ENCODE peak calls at places on chromosomes 13 and 19, in nine cellular contexts. C, P, R, K, Z, V, W, B and I are unnamed samples. For H3K4me1, the result is how much of the 10 kb centered on the place peaks cover.

GRCh38 chr19:29397748-29398147 is 128.0 kb upstream of the VSTM2B start:
- DNase-seq in C (no peak), P (no peak), R (peak), K (no peak), Z (no peak), V (no peak), W (no peak), B (no peak), I (no peak)

GRCh38 chr19:45767881-45768643 is 990 bp downstream of the SIX5 start:
- DNase-seq in C (peak), P (peak), R (peak), K (peak), Z (peak), V (peak), W (peak), B (peak), I (peak)

GRCh38 chr13:21365574-21365973 is 93.5 kb downstream of the ZDHHC20 start:
- DNase-seq in C (no peak), P (no peak), R (no peak), K (no peak), Z (no peak), V (no peak), W (no peak), B (no peak), I (no peak)

GRCh38 chr13:37226966-37227365 is 121.5 kb upstream of the CSNK1A1L start:
- DNase-seq in C (no peak), P (no peak), R (no peak), K (no peak), Z (no peak), V (no peak), W (no peak), B (no peak), I (no peak)

GRCh38 chr13:109095126-109095525 is 465.7 kb downstream of the MYO16 start:
- DNase-seq in C (no peak), P (no peak), R (no peak), K (no peak), Z (no peak), V (no peak), W (no peak), B (no peak), I (no peak)

GRCh38 chr19:11195169-11195568 is 2.2 kb downstream of the KANK2 start:
- DNase-seq in C (peak), P (no peak), R (no peak), K (peak), Z (no peak), V (peak), W (no peak), B (no peak), I (peak)

GRCh38 chr13:90686438-90686837 is 661.0 kb upstream of the MIR17HG start:
- DNase-seq in C (no peak), P (no peak), R (no peak), K (peak), Z (no peak), V (peak), W (no peak), B (no peak), I (no peak)

GRCh38 chr13:40127925-40128324 is 472.5 kb downstream of the COG6 start:
- DNase-seq in C (no peak), P (no peak), R (no peak), K (no peak), Z (no peak), V (no peak), W (no peak), B (no peak), I (no peak)

GRCh38 chr13:44407379-44407778 is 33.8 kb downstream of the SERP2 start:
- DNase-seq in C (no peak), P (no peak), R (no peak), K (no peak), Z (no peak), V (no peak), W (no peak), B (no peak), I (no peak)

GRCh38 chr19:29375429-29376093 is 150.2 kb upstream of the VSTM2B start:
- DNase-seq in C (no peak), P (peak), R (no peak), K (no peak), Z (peak), V (no peak), W (no peak), B (peak), I (no peak)

GRCh38 chr13:25692156-25692555 is 320.4 kb downstream of the ATP8A2 start:
- DNase-seq in C (no peak), P (no peak), R (no peak), K (no peak), Z (no peak), V (no peak), W (peak), B (no peak), I (no peak)

GRCh38 chr13:101978546-101979315 is 423.1 kb downstream of the FGF14 start:
- DNase-seq in C (no peak), P (no peak), R (no peak), K (no peak), Z (no peak), V (no peak), W (no peak), B (no peak), I (no peak)

GRCh38 chr13:81106348-81106747 is 765.4 kb upstream of the SPRY2 start:
- DNase-seq in C (no peak), P (no peak), R (no peak), K (no peak), Z (no peak), V (no peak), W (no peak), B (no peak), I (no peak)

GRCh38 chr13:49938274-49938673 is 2.1 kb upstream of the SPRYD7 start:
- DNase-seq in C (no peak), P (no peak), R (no peak), K (no peak), Z (no peak), V (no peak), W (no peak), B (no peak), I (no peak)

GRCh38 chr13:23504188-23504587 is 66.0 kb upstream of the TNFRSF19 start:
- DNase-seq in C (no peak), P (no peak), R (no peak), K (no peak), Z (no peak), V (no peak), W (no peak), B (no peak), I (no peak)

GRCh38 chr13:30165791-30166190 is 141.6 kb downstream of the KATNAL1 start:
- DNase-seq in C (peak), P (no peak), R (no peak), K (no peak), Z (no peak), V (no peak), W (peak), B (no peak), I (no peak)

GRCh38 chr13:99894835-99895427 is 76.6 kb downstream of the ZIC5 start:
- DNase-seq in C (no peak), P (no peak), R (no peak), K (no peak), Z (no peak), V (peak), W (peak), B (no peak), I (no peak)

GRCh38 chr13:112448621-112449544 is 72.7 kb downstream of the SPACA7 start:
- DNase-seq in C (peak), P (no peak), R (peak), K (no peak), Z (no peak), V (no peak), W (no peak), B (no peak), I (peak)

GRCh38 chr19:47104678-47105077 is 8.9 kb downstream of the ZC3H4 start:
- DNase-seq in C (peak), P (no peak), R (peak), K (no peak), Z (no peak), V (no peak), W (no peak), B (no peak), I (no peak)

GRCh38 chr13:42211704-42212103 is 60.2 kb upstream of the AKAP11 start:
- DNase-seq in C (no peak), P (no peak), R (no peak), K (no peak), Z (no peak), V (peak), W (no peak), B (no peak), I (no peak)

GRCh38 chr13:108944760-108945159 is 315.3 kb downstream of the MYO16 start:
- DNase-seq in C (no peak), P (no peak), R (no peak), K (no peak), Z (no peak), V (peak), W (no peak), B (no peak), I (no peak)

GRCh38 chr19:16014923-16015804 is 61.1 kb upstream of the TPM4 start:
- DNase-seq in C (no peak), P (no peak), R (no peak), K (no peak), Z (no peak), V (no peak), W (no peak), B (no peak), I (no peak)

GRCh38 chr19:34481861-34482379 is 362 bp downstream of the WTIP start:
- DNase-seq in C (peak), P (no peak), R (peak), K (no peak), Z (no peak), V (peak), W (no peak), B (no peak), I (no peak)

GRCh38 chr19:50565984-50566903 is 2.0 kb downstream of the LRRC4B start:
- DNase-seq in C (no peak), P (no peak), R (peak), K (no peak), Z (no peak), V (no peak), W (peak), B (no peak), I (no peak)

GRCh38 chr13:73015799-73016198 is 43.0 kb upstream of the KLF5 start:
- DNase-seq in C (no peak), P (no peak), R (no peak), K (no peak), Z (no peak), V (no peak), W (no peak), B (no peak), I (no peak)

GRCh38 chr13:75473472-75473871 is 8.5 kb downstream of the TBC1D4 start:
- DNase-seq in C (no peak), P (no peak), R (no peak), K (no peak), Z (no peak), V (peak), W (no peak), B (no peak), I (no peak)

GRCh38 chr19:14265285-14266036 is 59.5 kb upstream of the ADGRL1 start:
- DNase-seq in C (no peak), P (no peak), R (no peak), K (no peak), Z (no peak), V (no peak), W (peak), B (no peak), I (no peak)

GRCh38 chr13:77874406-77874805 is 44.2 kb downstream of the EDNRB start:
- DNase-seq in C (no peak), P (no peak), R (no peak), K (no peak), Z (no peak), V (peak), W (no peak), B (no peak), I (no peak)

GRCh38 chr19:14632286-14632685 is 42.4 kb downstream of the ADGRE3 start:
- DNase-seq in C (no peak), P (no peak), R (no peak), K (no peak), Z (no peak), V (peak), W (no peak), B (no peak), I (no peak)

GRCh38 chr13:78603240-78603947 is at the start of gene POU4F1:
- DNase-seq in C (peak), P (no peak), R (peak), K (no peak), Z (peak), V (peak), W (peak), B (no peak), I (no peak)

GRCh38 chr13:100235311-100235901 is 146.5 kb downstream of the PCCA start:
- DNase-seq in C (no peak), P (no peak), R (no peak), K (peak), Z (no peak), V (peak), W (peak), B (peak), I (no peak)

GRCh38 chr13:110128546-110128945 is 178.4 kb downstream of the COL4A1 start:
- DNase-seq in C (no peak), P (no peak), R (no peak), K (no peak), Z (no peak), V (no peak), W (no peak), B (no peak), I (no peak)

GRCh38 chr19:48614436-48615144 is at the start of gene FAM83E:
- DNase-seq in C (peak), P (no peak), R (peak), K (no peak), Z (peak), V (no peak), W (peak), B (peak), I (no peak)

GRCh38 chr19:58261968-58262921 is 16.5 kb upstream of the ZNF8 start:
- DNase-seq in C (no peak), P (no peak), R (no peak), K (no peak), Z (no peak), V (peak), W (no peak), B (no peak), I (no peak)

GRCh38 chr13:30341815-30342570 is 34.6 kb upstream of the KATNAL1 start:
- DNase-seq in C (peak), P (peak), R (peak), K (peak), Z (peak), V (peak), W (no peak), B (peak), I (peak)

DNA sequence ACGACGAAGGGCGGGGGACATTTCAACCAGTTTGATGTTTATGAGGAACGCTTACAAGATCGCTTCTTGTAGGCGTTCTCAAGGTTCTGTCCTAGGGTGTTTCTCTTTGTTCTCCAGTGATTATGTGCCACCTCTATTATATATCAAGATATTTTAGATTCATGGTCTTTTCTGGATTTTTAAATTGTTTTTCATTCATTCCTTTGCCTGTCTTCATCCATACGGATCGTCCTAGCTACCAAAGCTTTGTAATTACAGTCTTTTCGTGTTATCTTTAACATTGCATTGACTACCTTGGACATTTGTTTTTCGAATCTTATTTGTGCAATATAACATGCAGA is 342 bp upstream of the EID2 start:
- DNase-seq in C (no peak), P (no peak), R (no peak), K (no peak), Z (no peak), V (no peak), W (no peak), B (no peak), I (no peak)
- TF ChIP-seq CTCF in C (no peak), P (no peak), R (no peak), K (no peak), Z (no peak), V (no peak), W (no peak), B (no peak), I (no peak)

GRCh38 chr19:42286349-42287016 is 15.4 kb upstream of the PRR19 start:
- DNase-seq in C (peak), P (no peak), R (no peak), K (peak), Z (no peak), V (peak), W (no peak), B (no peak), I (peak)

GRCh38 chr19:42284641-42285341 is 15.7 kb downstream of the CIC start:
- DNase-seq in C (peak), P (no peak), R (peak), K (peak), Z (no peak), V (no peak), W (peak), B (no peak), I (peak)

GRCh38 chr19:42284066-42284501 is 15.0 kb downstream of the CIC start:
- DNase-seq in C (peak), P (peak), R (peak), K (peak), Z (peak), V (peak), W (peak), B (peak), I (peak)

GRCh38 chr19:42285988-42286348 is 16.0 kb upstream of the PRR19 start:
- DNase-seq in C (peak), P (no peak), R (no peak), K (no peak), Z (no peak), V (no peak), W (no peak), B (no peak), I (peak)

DNA sequence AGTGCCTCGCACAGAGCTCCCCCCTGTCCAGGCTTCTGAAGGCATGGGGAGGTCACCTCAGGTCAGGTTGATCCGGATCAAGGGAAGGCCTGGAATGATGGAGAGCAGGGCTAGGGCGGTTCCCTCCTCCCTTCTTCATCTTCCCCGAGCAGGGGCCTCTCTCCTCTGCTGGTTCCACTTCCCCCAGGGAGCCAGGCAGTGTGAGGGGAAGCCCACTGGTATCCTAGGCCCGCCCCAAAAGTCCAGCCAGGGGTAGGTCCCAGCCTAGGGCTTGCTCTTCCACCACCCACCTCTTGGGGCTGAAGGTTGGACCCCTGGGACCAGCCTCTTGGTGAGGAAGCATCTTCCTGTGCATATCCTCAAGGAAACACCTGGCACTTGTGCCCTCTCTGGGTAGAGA is 16.4 kb upstream of the PRR19 start:
- DNase-seq in C (no peak), P (no peak), R (no peak), K (peak), Z (no peak), V (no peak), W (peak), B (no peak), I (peak)
- H3K4me3 ChIP-seq in C (peak), P (peak), R (no peak), K (peak), Z (peak), V (peak), W (peak), B (no peak), I (peak)

DNA sequence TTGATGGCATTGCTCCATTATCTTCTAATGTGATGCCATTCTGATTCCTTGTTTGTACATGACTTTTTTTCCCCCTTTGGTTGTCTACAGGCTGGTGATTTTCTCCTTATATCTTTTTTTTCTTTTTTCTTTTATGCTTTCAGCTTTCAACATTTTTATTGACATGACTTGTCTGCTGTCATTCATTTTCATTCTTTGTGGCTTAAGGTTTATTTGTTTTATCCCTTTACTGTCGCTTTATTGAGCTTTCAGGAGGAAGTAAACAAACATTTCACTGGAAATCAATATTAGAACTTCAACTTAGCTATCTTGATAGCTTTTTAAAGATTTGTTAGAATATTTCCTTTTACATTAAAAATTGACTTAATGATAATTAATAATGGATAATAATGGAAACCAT is 9.7 kb downstream of the ITM2B start:
- DNase-seq in C (no peak), P (no peak), R (no peak), K (no peak), Z (no peak), V (no peak), W (no peak), B (no peak), I (no peak)
- H3K4me1 ChIP-seq in C (half or more), P (under half), R (half or more), K (half or more), Z (half or more), V (under half), W (under half), B (under half), I (under half)

DNA sequence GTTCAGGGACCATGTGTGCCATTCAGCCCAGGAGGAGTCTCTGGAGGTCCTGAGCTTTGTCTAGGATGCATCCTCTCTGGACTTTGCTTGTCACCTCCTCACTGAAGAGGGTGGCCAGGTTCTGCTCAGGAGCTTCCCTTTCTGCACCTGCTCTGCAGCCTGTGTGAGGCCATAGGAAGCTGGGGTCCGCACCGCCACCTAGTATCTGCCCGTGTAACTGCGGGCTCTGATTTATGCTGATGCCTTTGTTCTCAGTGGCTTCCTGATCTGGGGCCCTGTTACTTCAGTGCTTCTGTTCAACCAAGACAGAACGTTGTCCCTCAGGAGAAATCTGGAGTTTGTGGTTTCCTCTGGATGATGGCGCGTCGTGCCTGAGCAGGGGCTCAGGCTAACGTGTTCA is 15.5 kb downstream of the ZNF610 start:
- DNase-seq in C (no peak), P (no peak), R (no peak), K (no peak), Z (no peak), V (no peak), W (peak), B (no peak), I (no peak)
- TF ChIP-seq CTCF in C (no peak), P (no peak), R (no peak), K (no peak), Z (no peak), V (no peak), W (peak), B (no peak), I (no peak)

GRCh38 chr19:40611096-40611495 is 9.9 kb downstream of the LTBP4 start:
- DNase-seq in C (no peak), P (no peak), R (peak), K (no peak), Z (peak), V (no peak), W (no peak), B (peak), I (no peak)
- H3K4me3 ChIP-seq in C (no peak), P (no peak), R (no peak), K (no peak), Z (peak), V (no peak), W (no peak), B (no peak), I (no peak)

GRCh38 chr19:7516878-7517277 is 975 bp downstream of the ZNF358 start:
- DNase-seq in C (no peak), P (no peak), R (no peak), K (no peak), Z (no peak), V (no peak), W (no peak), B (no peak), I (peak)
- H3K4me1 ChIP-seq in C (under half), P (under half), R (under half), K (under half), Z (under half), V (under half), W (under half), B (under half), I (under half)

GRCh38 chr19:18862976-18863842 is 31.4 kb downstream of the UPF1 start:
- DNase-seq in C (no peak), P (no peak), R (peak), K (no peak), Z (peak), V (no peak), W (no peak), B (no peak), I (no peak)
- TF ChIP-seq CTCF in C (no peak), P (no peak), R (no peak), K (no peak), Z (no peak), V (no peak), W (no peak), B (no peak), I (no peak)

DNA sequence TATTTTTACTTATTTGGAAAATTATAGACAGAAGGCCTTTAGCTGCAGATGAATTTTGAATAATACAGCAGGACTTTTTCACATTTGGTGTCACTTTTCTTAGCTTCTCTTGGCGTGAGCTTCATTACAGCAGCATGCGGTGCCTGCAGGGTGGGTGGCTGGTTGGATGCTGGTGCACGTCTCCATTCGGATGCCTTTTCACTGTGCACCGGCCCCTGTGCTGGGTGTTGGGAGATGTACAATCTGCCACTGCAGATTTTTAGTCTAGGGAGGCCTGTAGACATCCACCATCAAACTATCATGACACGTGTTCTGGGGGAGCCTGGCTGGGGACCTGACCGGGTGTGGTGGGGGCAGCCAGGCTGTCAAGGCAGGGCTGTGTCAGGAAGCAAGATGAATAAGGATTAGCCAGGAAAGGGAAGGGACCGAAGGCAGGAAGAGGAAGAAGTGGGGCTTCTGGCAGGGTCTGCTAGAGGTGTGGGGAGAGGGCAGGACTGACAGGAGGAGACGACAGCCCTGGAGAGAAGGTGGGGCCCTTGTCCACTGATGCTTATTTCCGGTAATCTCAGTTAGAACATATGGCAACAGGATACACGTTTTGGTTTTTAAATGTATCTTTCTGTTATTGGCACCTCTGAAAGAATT is 88.8 kb downstream of the ARHGEF7 start:
- DNase-seq in C (no peak), P (no peak), R (no peak), K (no peak), Z (no peak), V (no peak), W (no peak), B (no peak), I (no peak)
- H3K4me3 ChIP-seq in C (peak), P (no peak), R (no peak), K (peak), Z (peak), V (peak), W (no peak), B (no peak), I (no peak)